ENCODE peak calls at places on chromosomes 5 and 9, in nine cellular contexts. I is foreskin melanocyte; X is activated CD4-positive, CD25-positive, alpha-beta regulatory T cell; F is progenitor cell of endocrine pancreas; C is stimulated activated CD8-positive, alpha-beta memory T cell treated with anti-CD3 and anti-CD28 coated beads, Interleukin-2, amount 100 ng/mL, for 48 hours; R is left kidney; P is T-helper 2 cell; T is T-helper 17 cell; E is GM18507. D is an unnamed sample.
A peak's percentile ranks its signal among the peaks of the same experiment; 100 is the strongest.

GRCh38 chr5:56352808-56353590 is 119.9 kb upstream of the ANKRD55 start:
- DNase-seq in I (no peak), C (no peak), P (no peak), R (no peak), X (no peak), E (no peak), F (no peak), T (no peak), D (no peak)

GRCh38 chr5:72467987-72468386 is 39.2 kb downstream of the ZNF366 start:
- DNase-seq in R (no peak), X (no peak), F (no peak), P (no peak), E (no peak), T (no peak), I (no peak), C (no peak), D (no peak)

GRCh38 chr9:32351845-32352244 is 32.6 kb upstream of the ACO1 start:
- DNase-seq in F (no peak), I (no peak), C (no peak), R (peak; percentile 46), X (no peak), T (no peak), P (no peak), E (no peak), D (no peak)

GRCh38 chr9:2755285-2755684 is 38.0 kb downstream of the KCNV2 start:
- DNase-seq in E (no peak), P (no peak), R (no peak), C (no peak), F (no peak), T (no peak), I (peak; percentile 16), X (no peak), D (no peak)

GRCh38 chr9:94950733-94951590 is 224.5 kb downstream of the AOPEP start:
- DNase-seq in F (no peak), E (no peak), C (no peak), X (no peak), I (no peak), T (no peak), P (no peak), R (peak; percentile 74), D (no peak)

GRCh38 chr5:58761418-58761817 is 178.5 kb downstream of the RAB3C start:
- DNase-seq in F (no peak), I (no peak), R (no peak), E (no peak), C (no peak), T (no peak), X (no peak), P (no peak), D (no peak)

GRCh38 chr5:178542455-178542854 is 47.7 kb downstream of the COL23A1 start:
- DNase-seq in E (no peak), X (no peak), R (peak; percentile 77), C (no peak), I (no peak), T (no peak), F (no peak), P (no peak), D (no peak)

GRCh38 chr5:157356576-157356975 is 90.7 kb downstream of the CYFIP2 start:
- DNase-seq in F (no peak), R (no peak), P (no peak), T (no peak), E (no peak), C (no peak), I (no peak), X (no peak), D (no peak)

GRCh38 chr9:68678430-68678829 is 26.6 kb upstream of the PIP5K1B start:
- DNase-seq in E (no peak), X (no peak), C (no peak), R (peak; percentile 74), P (no peak), T (no peak), F (no peak), I (no peak), D (no peak)

GRCh38 chr9:127279717-127280285 is 15.2 kb downstream of the GARNL3 start:
- DNase-seq in F (no peak), R (no peak), C (no peak), I (no peak), E (no peak), T (no peak), P (no peak), X (no peak), D (no peak)

GRCh38 chr5:72767289-72768010 is 49.0 kb upstream of the TNPO1 start:
- DNase-seq in P (no peak), T (no peak), C (no peak), F (no peak), I (no peak), X (no peak), E (no peak), R (peak; percentile 32), D (no peak)

GRCh38 chr9:115234094-115234493 is 116.1 kb upstream of the TNC start:
- DNase-seq in E (no peak), X (no peak), I (no peak), P (no peak), C (no peak), R (no peak), F (no peak), T (no peak), D (no peak)

GRCh38 chr9:132615822-132616221 is 33.4 kb downstream of the BARHL1 start:
- DNase-seq in P (no peak), R (no peak), I (no peak), X (no peak), T (no peak), F (no peak), C (no peak), E (no peak), D (no peak)

GRCh38 chr5:157596449-157596848 is 20.9 kb upstream of the ADAM19 start:
- DNase-seq in P (no peak), E (no peak), T (no peak), F (no peak), I (no peak), C (no peak), R (no peak), X (no peak), D (peak; percentile 79)

GRCh38 chr5:72301557-72301956 is 18.5 kb downstream of the MRPS27 start:
- DNase-seq in T (no peak), P (no peak), F (no peak), I (no peak), X (no peak), E (no peak), R (no peak), C (no peak), D (no peak)

GRCh38 chr9:71677209-71677608 is 91.1 kb downstream of the CEMIP2 start:
- DNase-seq in T (no peak), P (no peak), C (no peak), F (no peak), X (no peak), R (no peak), E (no peak), I (no peak), D (no peak)

GRCh38 chr5:96004754-96005153 is 43.1 kb upstream of the ELL2 start:
- DNase-seq in X (no peak), R (no peak), P (no peak), C (no peak), T (no peak), F (no peak), I (no peak), E (no peak), D (no peak)

GRCh38 chr9:22030101-22030598 is 21.0 kb upstream of the CDKN2B start:
- DNase-seq in P (no peak), T (no peak), X (no peak), F (no peak), I (peak; percentile 59), R (no peak), E (no peak), C (no peak), D (no peak)

GRCh38 chr9:134420974-134421432 is 94.7 kb downstream of the RXRA start:
- DNase-seq in X (no peak), R (no peak), F (no peak), I (no peak), P (no peak), C (no peak), T (no peak), E (no peak), D (no peak)

GRCh38 chr9:130940693-130941576 is 1.9 kb upstream of the FIBCD1 start:
- DNase-seq in T (peak; percentile 53), E (peak; percentile 78), I (no peak), C (peak; percentile 70), F (peak; percentile 89), X (peak; percentile 47), R (peak; percentile 87), P (peak; percentile 67), D (peak; percentile 63)

GRCh38 chr5:67095346-67095871 is 101.2 kb downstream of the CD180 start:
- DNase-seq in E (no peak), P (no peak), T (no peak), R (peak; percentile 40), I (peak; percentile 15), C (no peak), F (no peak), X (no peak), D (no peak)

GRCh38 chr5:178433273-178433775 is 156.9 kb downstream of the COL23A1 start:
- DNase-seq in C (no peak), E (no peak), I (no peak), R (no peak), T (no peak), F (no peak), X (no peak), P (no peak), D (no peak)

GRCh38 chr9:23821400-23822181 is 4.4 kb downstream of the ELAVL2 start:
- DNase-seq in R (peak; percentile 87), E (no peak), P (no peak), F (peak; percentile 60), T (no peak), I (no peak), X (no peak), C (no peak), D (no peak)

GRCh38 chr5:138647261-138647788 is 72.1 kb upstream of the HSPA9 start:
- DNase-seq in X (no peak), R (no peak), E (no peak), T (no peak), P (no peak), C (no peak), F (no peak), I (no peak), D (no peak)

GRCh38 chr5:11293523-11293922 is 532.5 kb upstream of the DAP start:
- DNase-seq in F (no peak), R (no peak), X (no peak), I (peak; percentile 46), T (no peak), E (no peak), C (no peak), P (no peak), D (no peak)

GRCh38 chr9:131191857-131192256 is 66.5 kb downstream of the NUP214 start:
- DNase-seq in R (no peak), T (no peak), I (no peak), X (no peak), F (no peak), E (no peak), C (no peak), P (no peak), D (no peak)

GRCh38 chr9:7909537-7909936 is 110.0 kb upstream of the DMAC1 start:
- DNase-seq in T (no peak), P (no peak), C (no peak), X (no peak), F (no peak), I (no peak), E (no peak), R (no peak), D (no peak)

GRCh38 chr5:40022057-40022456 is 597.3 kb upstream of the DAB2 start:
- DNase-seq in R (no peak), X (no peak), T (no peak), I (no peak), P (no peak), C (no peak), F (no peak), E (no peak), D (no peak)

GRCh38 chr5:176778921-176779465 is 31.4 kb upstream of the UNC5A start:
- DNase-seq in I (no peak), F (no peak), R (no peak), C (no peak), E (no peak), T (no peak), X (no peak), P (no peak), D (no peak)

GRCh38 chr9:14170973-14171596 is 142.9 kb downstream of the NFIB start:
- DNase-seq in E (no peak), P (no peak), T (no peak), X (no peak), C (no peak), R (no peak), I (no peak), F (no peak), D (no peak)

D was measured in stimulated activated effector memory CD8-positive, alpha-beta T cell treated with anti-CD3 and anti-CD28 coated beads, Interleukin-12 subunit alpha, Interleukin-12 subunit beta, amount 100 ng/mL, for 72 hours.